ENCODE peak calls at places on chromosomes 12 and 14, in seven cellular contexts. I is heart right ventricle; N is naive thymus-derived CD4-positive, alpha-beta T cell; V is Peyer's patch; U is GM23338; W is NT2/D1; D is GM12878. O is an unnamed sample. For H3K4me1, the result is how much of the 10 kb centered on the place peaks cover.

GRCh38 chr14:102484316-102484715 is 25.3 kb downstream of the ANKRD9 start:
- DNase-seq in U (no peak), D (no peak), W (no peak), I (no peak), V (no peak), N (no peak), O (no peak)

GRCh38 chr12:112122823-112123690 is 2.3 kb upstream of the TRAFD1 start:
- DNase-seq in I (no peak), N (no peak), W (no peak), U (no peak), D (no peak), V (no peak), O (no peak)

GRCh38 chr12:14563051-14563450 is 4.6 kb downstream of the PLBD1 start:
- DNase-seq in W (no peak), V (no peak), I (no peak), U (no peak), N (no peak), D (no peak), O (no peak)

GRCh38 chr14:28344381-28344780 is 422.2 kb upstream of the FOXG1 start:
- DNase-seq in V (no peak), N (no peak), D (no peak), U (no peak), I (no peak), W (no peak), O (no peak)

GRCh38 chr12:66898700-66899469 is 220.0 kb upstream of the GRIP1 start:
- DNase-seq in W (no peak), I (no peak), V (no peak), N (no peak), U (no peak), D (no peak), O (no peak)

GRCh38 chr12:115320451-115320850 is 636.5 kb upstream of the TBX3 start:
- DNase-seq in W (no peak), U (no peak), N (no peak), V (no peak), I (no peak), D (no peak), O (no peak)

GRCh38 chr14:20757963-20758362 is 10.2 kb upstream of the EDDM3B start:
- DNase-seq in I (peak), N (peak), U (peak), V (peak), D (no peak), W (no peak), O (peak)

GRCh38 chr14:86780461-86780860 is 1212.5 kb downstream of the GALC start:
- DNase-seq in D (no peak), W (no peak), V (no peak), U (no peak), I (no peak), N (no peak), O (no peak)

GRCh38 chr12:52925717-52926595 is 21.1 kb upstream of the KRT8 start:
- DNase-seq in W (no peak), V (peak), N (no peak), D (no peak), I (no peak), U (peak), O (no peak)

GRCh38 chr14:34211732-34212131 is 250.3 kb downstream of the SPTSSA start:
- DNase-seq in W (no peak), I (no peak), U (no peak), V (no peak), N (no peak), D (peak), O (no peak)

GRCh38 chr14:85587152-85587697 is 57.3 kb downstream of the FLRT2 start:
- DNase-seq in D (no peak), W (no peak), U (no peak), I (no peak), N (no peak), V (no peak), O (peak)

GRCh38 chr14:21902561-21903199 is 229.1 kb upstream of the OR4E1 start:
- DNase-seq in D (no peak), V (peak), I (no peak), W (no peak), U (no peak), N (peak), O (peak)

GRCh38 chr14:72521045-72521444 is 372.9 kb downstream of the DPF3 start:
- DNase-seq in V (no peak), D (peak), W (no peak), N (no peak), U (no peak), I (no peak), O (no peak)

GRCh38 chr14:104131968-104132732 is 6.2 kb upstream of the KIF26A start:
- DNase-seq in D (no peak), V (no peak), U (no peak), I (no peak), N (no peak), W (no peak), O (no peak)

GRCh38 chr12:52971701-52972329 is 22.9 kb downstream of the KRT18 start:
- DNase-seq in N (no peak), W (no peak), I (no peak), V (peak), U (peak), D (no peak), O (no peak)

GRCh38 chr12:25352078-25352918 is 101.6 kb upstream of the KRAS start:
- DNase-seq in W (no peak), D (peak), U (no peak), V (no peak), I (no peak), N (no peak), O (no peak)

GRCh38 chr12:29382251-29382650 is 1.3 kb upstream of the ERGIC2 start:
- DNase-seq in V (no peak), D (no peak), W (no peak), I (no peak), U (no peak), N (no peak), O (no peak)

GRCh38 chr12:56078931-56079728 is 835 bp upstream of the ERBB3 start:
- DNase-seq in W (peak), U (peak), D (no peak), I (peak), N (peak), V (peak), O (peak)

GRCh38 chr12:121576851-121577391 is 3.9 kb downstream of the KDM2B start:
- DNase-seq in U (peak), V (no peak), N (no peak), D (no peak), I (no peak), W (peak), O (no peak)

GRCh38 chr14:94523265-94523664 is 14.0 kb upstream of the SERPINA12 start:
- DNase-seq in D (no peak), I (no peak), W (no peak), N (no peak), U (no peak), V (no peak), O (no peak)

GRCh38 chr12:96889273-96889933 is 17.7 kb upstream of the NEDD1 start:
- DNase-seq in N (no peak), U (no peak), W (peak), V (no peak), I (no peak), D (no peak), O (no peak)

GRCh38 chr14:36664322-36665193 is 2.9 kb downstream of the PAX9 start:
- DNase-seq in D (no peak), I (no peak), N (no peak), W (no peak), V (no peak), U (no peak), O (no peak)

GRCh38 chr12:4297617-4298016 is 23.4 kb upstream of the TIGAR start:
- DNase-seq in W (no peak), D (no peak), V (peak), U (no peak), I (no peak), N (no peak), O (no peak)

GRCh38 chr12:19507823-19508222 is 68.5 kb downstream of the AEBP2 start:
- DNase-seq in I (no peak), N (no peak), D (no peak), W (no peak), U (no peak), V (no peak), O (no peak)

GRCh38 chr12:107760207-107760816 is 625 bp downstream of the PRDM4 start:
- DNase-seq in V (peak), U (peak), N (peak), W (no peak), I (peak), D (no peak), O (peak)

GRCh38 chr12:104784592-104784991 is 173.5 kb downstream of the SLC41A2 start:
- DNase-seq in N (no peak), V (no peak), W (no peak), I (no peak), U (peak), D (no peak), O (no peak)

GRCh38 chr12:64521838-64522237 is 69.9 kb downstream of the TBK1 start:
- DNase-seq in D (no peak), N (no peak), U (no peak), W (no peak), V (no peak), I (no peak), O (no peak)

GRCh38 chr12:130992448-130992847 is 38.7 kb downstream of the ADGRD1 start:
- DNase-seq in I (no peak), N (no peak), V (no peak), W (no peak), D (no peak), U (no peak), O (no peak)

GRCh38 chr14:106883218-106883692 is 1356.9 kb downstream of the TMEM121 start:
- DNase-seq in I (no peak), U (peak), V (peak), W (no peak), D (no peak), N (peak), O (peak)

GRCh38 chr14:45362505-45362904 is 109.5 kb upstream of the MIS18BP1 start:
- DNase-seq in D (no peak), W (no peak), I (no peak), V (no peak), U (no peak), N (no peak), O (no peak)

GRCh38 chr12:54704187-54704586 is 56.0 kb upstream of the DCD start:
- DNase-seq in D (no peak), W (no peak), I (no peak), N (no peak), U (no peak), V (no peak), O (no peak)

GRCh38 chr12:121365416-121366062 is 13.3 kb upstream of the ANAPC5 start:
- DNase-seq in N (no peak), I (no peak), D (no peak), V (no peak), W (no peak), U (no peak), O (no peak)

GRCh38 chr12:46150735-46151134 is 118.1 kb downstream of the SLC38A1 start:
- DNase-seq in I (no peak), D (no peak), W (no peak), V (no peak), N (no peak), U (no peak), O (no peak)

GRCh38 chr12:124299628-124300388 is 4.9 kb downstream of the RFLNA start:
- DNase-seq in D (no peak), I (no peak), W (no peak), N (no peak), U (no peak), V (no peak), O (no peak)

GRCh38 chr14:68941820-68942219 is 37.3 kb downstream of the ACTN1 start:
- DNase-seq in N (no peak), W (no peak), V (no peak), D (no peak), I (peak), U (peak), O (no peak)

GRCh38 chr14:102155150-102155549 is 15.5 kb downstream of the WDR20 start:
- DNase-seq in W (no peak), D (no peak), I (no peak), U (peak), V (no peak), N (no peak), O (no peak)

GRCh38 chr14:89340782-89341181 is 76.3 kb downstream of the FOXN3 start:
- DNase-seq in I (no peak), V (no peak), U (no peak), D (no peak), N (no peak), W (no peak), O (no peak)

GRCh38 chr14:89339579-89339978 is 77.5 kb downstream of the FOXN3 start:
- DNase-seq in W (no peak), N (no peak), I (no peak), D (no peak), V (no peak), U (no peak), O (no peak)

GRCh38 chr14:89337912-89338311 is 79.1 kb downstream of the FOXN3 start:
- DNase-seq in V (no peak), N (no peak), D (no peak), I (peak), W (no peak), U (no peak), O (no peak)

GRCh38 chr14:89340200-89340667 is 76.8 kb downstream of the FOXN3 start:
- DNase-seq in W (no peak), V (no peak), D (no peak), N (no peak), I (no peak), U (no peak), O (no peak)

DNA sequence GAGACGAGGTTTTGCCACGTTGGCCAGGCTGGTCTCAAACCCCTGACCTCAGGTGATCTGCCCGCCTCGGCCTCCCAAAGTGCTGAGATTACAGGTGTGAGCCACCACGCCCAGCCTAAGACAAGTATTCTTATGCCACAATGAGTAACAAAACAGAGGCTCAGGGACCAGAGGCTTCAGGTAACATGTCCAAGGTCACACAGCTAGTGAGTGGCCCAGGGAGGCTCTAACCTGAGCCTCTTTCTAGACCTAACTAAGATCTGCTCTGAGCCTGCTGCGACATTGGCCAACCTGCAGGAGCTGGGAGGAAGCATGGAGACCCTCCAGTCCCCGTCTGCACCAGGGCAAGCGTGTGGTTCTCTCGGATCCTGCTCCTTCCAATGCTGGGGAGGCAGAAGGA is 77.9 kb downstream of the FOXN3 start:
- DNase-seq in I (no peak), W (no peak), D (no peak), N (no peak), U (no peak), V (no peak), O (no peak)
- H3K4me1 ChIP-seq in I (under half), W (under half), D (half or more), N (under half), U (half or more), V (under half), O (under half)

GRCh38 chr14:52934762-52935161 is 16.1 kb downstream of the FERMT2 start:
- DNase-seq in N (no peak), U (no peak), D (no peak), W (no peak), V (no peak), I (no peak), O (no peak)
- H3K4me1 ChIP-seq in N (under half), U (under half), D (under half), W (under half), V (under half), I (half or more), O (under half)

DNA sequence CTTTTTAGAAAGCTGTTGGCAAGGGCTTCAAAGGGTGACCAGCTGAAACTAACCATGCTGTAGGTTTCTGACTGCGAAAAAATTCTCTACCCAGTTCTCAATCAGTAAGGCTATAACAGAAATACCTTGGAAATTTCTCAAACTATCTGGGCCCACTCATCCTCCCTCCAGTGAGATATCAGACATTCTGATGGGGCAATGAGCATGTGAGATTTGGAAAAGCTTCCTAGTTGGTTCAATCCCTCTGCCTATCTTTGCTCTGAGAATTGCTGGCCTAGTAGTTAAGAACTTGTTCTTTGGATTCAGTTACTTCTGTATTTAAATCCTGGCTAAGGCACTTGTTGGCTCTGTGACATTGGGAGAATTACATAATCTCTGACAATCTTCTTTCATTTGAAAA is 119.5 kb downstream of the SLC15A5 start:
- DNase-seq in I (no peak), V (no peak), U (no peak), N (no peak), D (no peak), W (no peak), O (no peak)
- H3K4me1 ChIP-seq in I (under half), V (under half), U (under half), N (under half), D (under half), W (under half), O (under half)

DNA sequence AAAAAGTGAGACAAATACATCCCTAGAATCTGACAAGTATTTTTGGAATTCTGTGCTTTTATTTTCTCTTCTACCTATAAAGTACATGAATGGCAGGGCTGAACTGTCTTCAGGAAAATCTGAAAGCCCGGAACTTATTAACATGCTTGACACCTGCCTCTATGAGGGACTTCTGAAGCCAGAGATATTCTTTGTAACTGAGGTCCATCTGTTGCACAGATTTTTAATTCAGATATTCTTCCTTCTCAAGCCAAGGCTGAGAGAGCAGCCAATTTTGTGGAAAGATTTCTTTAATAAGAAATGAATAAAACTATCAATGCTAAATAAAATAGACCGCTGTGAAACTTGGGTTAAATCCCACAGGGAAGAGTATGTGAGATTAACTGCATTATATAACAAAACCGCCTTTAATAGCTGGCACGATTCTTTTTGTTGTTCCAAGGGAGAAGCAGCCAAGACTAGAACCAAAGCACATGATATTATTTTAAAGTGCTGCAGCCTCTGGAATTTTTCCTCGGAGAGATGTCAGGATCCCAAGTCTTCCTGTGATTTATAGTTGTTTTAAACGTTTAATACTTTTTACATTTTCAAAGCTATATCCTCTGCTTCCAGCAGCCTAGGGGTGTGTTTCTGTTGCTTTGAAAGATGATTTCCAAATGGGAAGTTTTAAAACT is 148.9 kb downstream of the CRADD start:
- DNase-seq in D (no peak), V (no peak), U (no peak), N (no peak), W (no peak), I (no peak), O (no peak)
- H3K4me1 ChIP-seq in D (under half), V (under half), U (under half), N (under half), W (under half), I (under half), O (under half)